ENCODE peak calls at places on chromosomes 2 and 18, in six cellular contexts. H is kidney, Y is IMR-90, F is hepatocyte, V is upper lobe of right lung, Q is right atrium auricular region. P is an unnamed sample. For H3K4me1, the result is how much of the 10 kb centered on the place peaks cover.

GRCh38 chr18:76935722-76936337 is 113.5 kb downstream of the ZNF236 start:
- DNase-seq in H (no peak), Y (no peak), F (no peak), V (no peak), Q (no peak), P (no peak)

GRCh38 chr2:15947431-15947830 is 7.1 kb downstream of the MYCN start:
- DNase-seq in H (no peak), Y (no peak), F (no peak), V (no peak), Q (no peak), P (no peak)

GRCh38 chr2:1676091-1676912 is 68.0 kb downstream of the PXDN start:
- DNase-seq in H (no peak), Y (no peak), F (no peak), V (no peak), Q (peak), P (no peak)

GRCh38 chr2:171523339-171523931 is 1.2 kb downstream of the CYBRD1 start:
- DNase-seq in H (peak), Y (peak), F (peak), V (peak), Q (peak), P (peak)

GRCh38 chr18:32552421-32553030 is 81.8 kb upstream of the GAREM1 start:
- DNase-seq in H (no peak), Y (peak), F (peak), V (no peak), Q (no peak), P (peak)

GRCh38 chr2:10471956-10472355 is 23.8 kb upstream of the ODC1 start:
- DNase-seq in H (no peak), Y (no peak), F (no peak), V (no peak), Q (no peak), P (no peak)

GRCh38 chr2:172734711-172735645 is 667 bp upstream of the RAPGEF4 start:
- DNase-seq in H (no peak), Y (no peak), F (no peak), V (no peak), Q (no peak), P (peak)

GRCh38 chr2:150484006-150484405 is 3.5 kb downstream of the RND3 start:
- DNase-seq in H (no peak), Y (no peak), F (no peak), V (no peak), Q (no peak), P (peak)

GRCh38 chr18:2538236-2538635 is 33.1 kb downstream of the METTL4 start:
- DNase-seq in H (no peak), Y (no peak), F (no peak), V (no peak), Q (no peak), P (no peak)

GRCh38 chr2:231069379-231070054 is 12.8 kb downstream of the PSMD1 start:
- DNase-seq in H (no peak), Y (peak), F (peak), V (no peak), Q (no peak), P (no peak)

GRCh38 chr18:44823782-44824181 is 143.1 kb downstream of the SETBP1 start:
- DNase-seq in H (no peak), Y (peak), F (no peak), V (no peak), Q (no peak), P (peak)

GRCh38 chr2:140604096-140604495 is 1526.7 kb downstream of the LRP1B start:
- DNase-seq in H (no peak), Y (no peak), F (no peak), V (no peak), Q (no peak), P (no peak)

DNA sequence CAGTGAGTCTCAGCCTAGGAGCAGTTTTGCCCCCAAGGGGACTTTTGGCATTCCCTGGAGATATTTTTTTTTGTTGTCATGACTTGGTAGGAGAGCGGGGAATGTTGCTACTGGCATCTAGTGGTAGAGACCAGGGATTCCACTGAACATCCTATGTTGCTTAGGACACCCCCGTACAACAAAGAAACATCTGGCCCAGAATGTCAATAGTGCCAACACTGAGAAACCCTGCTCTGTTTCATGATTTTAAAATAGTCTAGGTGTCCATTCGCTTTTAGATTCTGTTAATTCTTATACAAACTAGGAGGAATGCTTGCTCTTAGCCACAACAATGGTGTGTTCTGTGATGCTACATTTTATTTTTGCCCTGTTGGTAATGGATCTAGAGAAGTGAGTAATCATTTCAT is 225.8 kb upstream of the SIX3 start:
- DNase-seq in H (no peak), Y (peak), F (peak), V (no peak), Q (no peak), P (peak)
- TF ChIP-seq CTCF in H (no peak), Y (peak), F (peak), V (no peak), Q (peak), P (peak)

GRCh38 chr2:240372051-240372450 is 63.4 kb upstream of the GPC1 start:
- DNase-seq in H (no peak), Y (no peak), F (no peak), V (no peak), Q (no peak), P (no peak)
- H3K4me1 ChIP-seq in H (under half), Y (under half), F (under half), V (under half), Q (under half), P (under half)

GRCh38 chr2:48146552-48146951 is 240.3 kb upstream of the FBXO11 start:
- DNase-seq in H (no peak), Y (no peak), F (no peak), V (no peak), Q (no peak), P (no peak)
- H3K27ac ChIP-seq in H (no peak), Y (no peak), F (peak), V (no peak), Q (no peak), P (no peak)

GRCh38 chr2:241673797-241674725 is 12.6 kb downstream of the DTYMK start:
- DNase-seq in H (no peak), Y (no peak), F (no peak), V (no peak), Q (no peak), P (no peak)
- TF ChIP-seq CTCF in H (no peak), Y (no peak), F (no peak), V (no peak), Q (no peak), P (no peak)

GRCh38 chr2:194539436-194539835 is 1117.6 kb upstream of the SLC39A10 start:
- DNase-seq in H (no peak), Y (no peak), F (no peak), V (no peak), Q (no peak), P (no peak)
- H3K4me1 ChIP-seq in H (under half), Y (under half), F (under half), V (under half), Q (under half), P (under half)

P was measured in foreskin keratinocyte.